ENCODE peak calls at places on chromosomes 16 and 17, in seven cellular contexts. G is fibroblast of the aortic adventitia; J is hepatic stellate cell; W is T-helper 2 cell; O is caudate nucleus; B is stimulated activated naive CD4-positive, alpha-beta T cell; A is prostate gland. Z is an unnamed sample.

GRCh38 chr16:85995591-85996461 is 96.9 kb downstream of the IRF8 start:
- DNase-seq in G (no peak), W (no peak), B (no peak), O (no peak), A (no peak), J (no peak), Z (no peak)

GRCh38 chr16:30350134-30350871 is 4.8 kb downstream of the CD2BP2 start:
- DNase-seq in W (no peak), G (no peak), J (no peak), A (no peak), O (no peak), B (no peak), Z (peak)

GRCh38 chr16:57532251-57532625 is 4.1 kb downstream of the CCDC102A start:
- DNase-seq in W (no peak), B (no peak), A (no peak), J (peak), G (no peak), O (no peak), Z (no peak)

GRCh38 chr16:11114366-11115164 is 141.4 kb downstream of the SOCS1 start:
- DNase-seq in O (no peak), J (no peak), W (no peak), B (no peak), G (no peak), A (no peak), Z (no peak)

GRCh38 chr17:50986989-50987660 is 121.0 kb upstream of the TOB1 start:
- DNase-seq in W (no peak), A (no peak), G (peak), B (no peak), O (no peak), J (no peak), Z (no peak)

GRCh38 chr16:27311897-27312303 is 1.9 kb upstream of the IL4R start:
- DNase-seq in J (no peak), A (no peak), O (no peak), B (no peak), G (no peak), W (no peak), Z (no peak)

GRCh38 chr17:17573912-17574311 is 17.6 kb downstream of the PEMT start:
- DNase-seq in G (no peak), O (no peak), W (no peak), B (no peak), A (no peak), J (no peak), Z (no peak)

GRCh38 chr16:47925811-47926460 is 229.9 kb downstream of the ABCC12 start:
- DNase-seq in W (no peak), J (no peak), O (no peak), G (no peak), A (no peak), B (no peak), Z (no peak)

GRCh38 chr17:79836952-79837887 is 2.0 kb downstream of the CBX4 start:
- DNase-seq in A (peak), G (peak), J (no peak), O (no peak), W (no peak), B (peak), Z (peak)

GRCh38 chr17:59423137-59423703 is 91.8 kb downstream of the YPEL2 start:
- DNase-seq in G (peak), J (peak), W (no peak), O (no peak), B (no peak), A (no peak), Z (no peak)

GRCh38 chr16:87458424-87458915 is 34.4 kb downstream of the ZCCHC14 start:
- DNase-seq in G (no peak), J (no peak), O (no peak), A (no peak), W (no peak), B (no peak), Z (no peak)

GRCh38 chr16:66947302-66948033 is 12.2 kb downstream of the CES2 start:
- DNase-seq in J (peak), O (no peak), G (peak), W (peak), A (peak), B (peak), Z (peak)

GRCh38 chr17:61495161-61495857 is 43.1 kb downstream of the TBX4 start:
- DNase-seq in G (peak), J (no peak), O (no peak), A (no peak), W (no peak), B (no peak), Z (no peak)

GRCh38 chr17:8951210-8951609 is 14.3 kb downstream of the PIK3R5 start:
- DNase-seq in W (no peak), J (no peak), G (no peak), A (no peak), O (no peak), B (no peak), Z (no peak)

GRCh38 chr16:14309906-14310305 is 238.8 kb downstream of the MRTFB start:
- DNase-seq in B (no peak), A (no peak), W (no peak), G (peak), O (no peak), J (peak), Z (no peak)

GRCh38 chr17:48909796-48910195 is 1.6 kb downstream of the UBE2Z start:
- DNase-seq in G (no peak), W (no peak), A (no peak), O (no peak), J (no peak), B (no peak), Z (no peak)

GRCh38 chr16:50251375-50252081 is 14.8 kb upstream of the ADCY7 start:
- DNase-seq in O (no peak), B (no peak), G (peak), A (no peak), J (peak), W (no peak), Z (no peak)

GRCh38 chr16:24685539-24686432 is 43.7 kb upstream of the TNRC6A start:
- DNase-seq in O (no peak), A (no peak), W (no peak), G (peak), B (no peak), J (peak), Z (no peak)

GRCh38 chr16:76970087-76970744 is 220.8 kb upstream of the MON1B start:
- DNase-seq in A (no peak), G (peak), B (no peak), W (no peak), O (no peak), J (no peak), Z (no peak)

Z was measured in NAMALWA.